ENCODE peak calls at places on chromosomes 12 and 14, in four cellular contexts. E is endothelial cell of umbilical vein, V is MM.1S, J is H9. N is an unnamed sample.

GRCh38 chr14:101573289-101573688 is 12.0 kb downstream of the DIO3 start:
- DNase-seq in V (no peak), E (no peak), J (no peak), N (no peak)

GRCh38 chr12:44526655-44527199 is 349.4 kb downstream of the NELL2 start:
- DNase-seq in E (no peak), V (no peak), J (no peak), N (no peak)

GRCh38 chr12:102957339-102958050 is at the start of gene ASCL1:
- DNase-seq in E (peak; percentile 11), J (peak; percentile 78), V (peak; percentile 34), N (peak; percentile 49)

GRCh38 chr12:122097641-122098364 is 19.2 kb downstream of the MLXIP start:
- DNase-seq in V (no peak), J (no peak), E (peak; percentile 67), N (peak; percentile 90)

GRCh38 chr12:26373606-26374495 is 178.5 kb downstream of the SSPN start:
- DNase-seq in E (no peak), J (no peak), V (no peak), N (no peak)

GRCh38 chr12:22018860-22019259 is 27.2 kb upstream of the CMAS start:
- DNase-seq in E (peak; percentile 28), V (peak; percentile 33), J (no peak), N (no peak)

GRCh38 chr14:33123281-33123680 is 184.6 kb downstream of the NPAS3 start:
- DNase-seq in J (no peak), E (no peak), V (no peak), N (no peak)

GRCh38 chr12:112978163-112979081 is at the start of gene OAS2:
- DNase-seq in V (peak; percentile 93), J (no peak), E (peak; percentile 51), N (no peak)

GRCh38 chr14:54299393-54300363 is 97.1 kb upstream of the CDKN3 start:
- DNase-seq in E (peak; percentile 88), V (no peak), J (no peak), N (no peak)

GRCh38 chr14:100237735-100238418 is 1.1 kb upstream of the YY1 start:
- DNase-seq in V (peak; percentile 47), J (peak; percentile 53), E (peak; percentile 34), N (peak; percentile 68)

GRCh38 chr12:114687802-114688201 is 3.8 kb upstream of the TBX3 start:
- DNase-seq in J (no peak), E (no peak), V (no peak), N (peak; percentile 68)

GRCh38 chr12:52169886-52170285 is 21.9 kb downstream of the KRT80 start:
- DNase-seq in E (no peak), V (no peak), J (no peak), N (no peak)

GRCh38 chr12:52173526-52173925 is 18.3 kb downstream of the KRT80 start:
- DNase-seq in J (no peak), E (no peak), V (no peak), N (no peak)

GRCh38 chr12:52170827-52171226 is 21.0 kb downstream of the KRT80 start:
- DNase-seq in V (no peak), E (no peak), J (no peak), N (no peak)

GRCh38 chr12:52172956-52173355 is 18.9 kb downstream of the KRT80 start:
- DNase-seq in J (no peak), V (no peak), E (no peak), N (no peak)

GRCh38 chr12:52171950-52172512 is 19.8 kb downstream of the KRT80 start:
- DNase-seq in V (no peak), E (no peak), J (peak; percentile 91), N (peak; percentile 76)
- H3K9ac ChIP-seq in V (no peak overlapping the region), E (no peak overlapping the region), J (no peak overlapping the region), N (no peak overlapping the region)

GRCh38 chr14:91369628-91370445 is 47.8 kb downstream of the CCDC88C start:
- DNase-seq in E (peak; percentile 82), J (no peak), V (peak; percentile 12), N (no peak)

GRCh38 chr14:91372680-91373495 is 44.7 kb downstream of the CCDC88C start:
- DNase-seq in J (no peak), E (peak; percentile 36), V (peak; percentile 48), N (no peak)

GRCh38 chr14:91373591-91374245 is 43.9 kb downstream of the CCDC88C start:
- DNase-seq in J (no peak), E (peak; percentile 63), V (peak; percentile 80), N (no peak)

GRCh38 chr14:91371990-91372375 is 45.6 kb downstream of the CCDC88C start:
- DNase-seq in J (no peak), E (no peak), V (no peak), N (no peak)

GRCh38 chr14:91371011-91371989 is 46.3 kb downstream of the CCDC88C start:
- DNase-seq in V (peak; percentile 61), E (no peak), J (no peak), N (no peak)
- H3K9ac ChIP-seq in V (peak overlapping the region; percentile 99), E (no peak overlapping the region), J (no peak overlapping the region), N (no peak overlapping the region)

DNA sequence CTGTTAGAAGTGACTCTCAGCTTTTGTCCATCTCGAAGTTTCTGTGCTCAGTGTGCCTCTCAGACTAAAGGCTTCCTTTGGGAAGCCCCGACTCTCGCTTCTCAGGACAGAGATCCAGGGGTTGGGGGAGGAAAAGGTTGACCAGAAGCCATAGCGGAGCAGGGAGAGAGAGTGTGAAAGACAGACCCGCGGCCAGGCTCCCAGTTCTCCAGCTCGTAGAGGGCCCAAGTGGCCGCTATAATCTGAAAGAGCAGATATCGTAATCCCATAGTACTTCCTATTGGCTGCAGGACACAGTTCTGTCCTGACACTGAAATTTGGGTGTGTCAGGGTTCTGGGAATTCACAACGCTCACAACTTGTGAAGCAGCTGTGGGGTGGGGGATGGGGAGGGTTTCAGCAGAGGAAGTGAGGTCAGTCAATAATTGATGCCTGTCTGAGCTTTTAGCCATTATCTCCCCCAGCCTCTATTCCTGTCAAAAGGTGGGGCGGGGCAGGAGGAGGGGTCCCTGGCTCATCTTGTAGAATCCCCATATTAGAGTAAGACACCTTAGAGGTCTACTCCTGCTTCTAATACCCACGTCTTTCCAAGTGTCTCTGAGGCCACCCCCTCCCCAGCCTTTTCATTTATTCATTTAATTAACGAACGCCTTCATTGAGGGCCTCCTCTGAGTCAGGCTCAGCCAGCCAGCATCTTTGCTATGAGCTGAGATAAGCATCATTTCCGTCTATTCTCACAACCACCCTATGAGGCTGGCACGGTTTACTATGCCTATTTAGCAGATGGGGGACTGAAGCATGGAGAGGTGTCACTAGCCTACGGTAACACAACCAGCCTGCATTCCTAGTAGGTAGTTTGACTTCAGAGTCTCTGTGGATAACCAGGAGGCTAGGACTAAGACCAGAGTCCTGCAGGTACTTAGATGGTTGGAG is 1.5 kb upstream of the ACVRL1 start:
- DNase-seq in V (no peak), E (peak; percentile 90), J (no peak), N (peak; percentile 90)
- H3K9ac ChIP-seq in V (no peak overlapping the region), E (peak overlapping the region; percentile 95), J (no peak overlapping the region), N (no peak overlapping the region)

DNA sequence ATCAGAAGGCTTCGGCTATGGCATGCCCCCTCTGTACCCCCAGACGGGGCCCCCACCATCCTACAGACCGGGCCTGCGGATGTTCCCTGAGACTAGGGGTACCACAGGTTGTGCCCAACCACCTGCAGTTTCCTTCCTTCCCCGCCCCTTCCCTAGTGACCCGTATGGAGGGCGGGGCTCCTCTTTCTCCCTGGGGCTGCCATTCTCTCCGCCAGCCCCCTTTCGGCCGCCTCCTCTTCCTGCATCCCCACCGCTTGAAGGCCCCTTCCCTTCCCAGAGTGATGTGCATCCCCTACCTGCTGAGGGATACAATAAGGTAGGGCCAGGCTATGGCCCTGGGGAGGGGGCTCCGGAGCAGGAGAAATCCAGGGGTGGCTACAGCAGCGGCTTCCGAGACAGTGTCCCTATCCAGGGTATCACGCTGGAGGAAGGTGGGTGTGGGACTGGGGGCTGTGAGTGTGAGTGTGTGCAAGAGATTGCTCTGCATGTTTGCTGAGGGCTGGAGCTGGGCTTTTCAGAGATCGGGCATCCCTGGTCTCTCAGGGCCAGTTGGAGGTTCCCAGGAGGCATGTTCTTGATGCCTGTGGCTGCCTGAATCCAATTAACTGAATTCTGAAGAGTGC is 8.6 kb downstream of the NFATC4 start:
- DNase-seq in E (no peak), V (no peak), J (peak; percentile 88), N (peak; percentile 84)
- H3K9ac ChIP-seq in E (no peak overlapping the region), V (no peak overlapping the region), J (no peak overlapping the region), N (no peak overlapping the region)

GRCh38 chr14:50222061-50222613 is 9.2 kb downstream of the SOS2 start:
- DNase-seq in J (no peak), E (no peak), V (no peak), N (no peak)
- H3K9ac ChIP-seq in J (no peak overlapping the region), E (no peak overlapping the region), V (no peak overlapping the region), N (no peak overlapping the region)

GRCh38 chr12:49944718-49945117 is 5.8 kb upstream of the AQP2 start:
- DNase-seq in V (no peak), E (no peak), J (no peak), N (no peak)
- H3K9ac ChIP-seq in V (no peak overlapping the region), E (no peak overlapping the region), J (no peak overlapping the region), N (no peak overlapping the region)

GRCh38 chr12:125983784-125984510 is 918.7 kb downstream of the AACS start:
- DNase-seq in E (no peak), J (peak; percentile 94), V (no peak), N (peak; percentile 78)
- H3K9ac ChIP-seq in E (no peak overlapping the region), J (peak overlapping the region; percentile 67), V (no peak overlapping the region), N (peak overlapping the region; percentile 73)

GRCh38 chr14:92847220-92848148 is 53.4 kb downstream of the GOLGA5 start:
- DNase-seq in V (no peak), J (no peak), E (peak; percentile 8), N (no peak)

GRCh38 chr14:92846162-92846897 is 52.2 kb downstream of the GOLGA5 start:
- DNase-seq in V (no peak), E (peak; percentile 73), J (no peak), N (no peak)

GRCh38 chr14:92848941-92849340 is 54.8 kb downstream of the GOLGA5 start:
- DNase-seq in J (no peak), E (peak; percentile 96), V (no peak), N (no peak)

DNA sequence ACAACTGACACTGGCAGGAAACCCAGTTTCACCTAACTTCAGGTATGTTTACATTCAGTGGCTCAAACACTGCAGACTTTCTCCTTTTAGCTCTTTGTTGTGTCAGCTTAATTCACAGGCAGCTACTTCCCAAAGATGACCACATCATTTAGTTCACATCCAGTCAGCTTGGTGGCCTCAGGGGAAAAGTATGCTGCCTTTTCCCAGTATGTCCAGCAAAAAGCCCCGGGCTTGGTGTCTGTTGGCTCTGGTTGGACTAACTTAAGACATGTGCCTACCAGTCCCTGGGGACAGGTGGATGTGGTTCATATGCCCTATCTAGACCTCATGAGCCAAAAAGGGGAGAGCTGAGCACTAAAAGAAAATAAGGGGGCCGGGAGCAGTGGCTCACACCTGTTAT is 56.4 kb downstream of the GOLGA5 start:
- DNase-seq in E (no peak), J (no peak), V (peak; percentile 41), N (no peak)
- H3K9ac ChIP-seq in E (no peak overlapping the region), J (no peak overlapping the region), V (no peak overlapping the region), N (no peak overlapping the region)